ENCODE peak calls at places on chromosomes 11 and 22, in ten cellular contexts. One of them, this sample, is unnamed.

GRCh38 chr11:115944596-115944995 is 440.4 kb upstream of the CADM1 start:
- DNase-seq in mesendoderm: no peak
- DNase-seq in adipocyte: no peak
- DNase-seq in pancreas: no peak
- DNase-seq in transverse colon: no peak
- DNase-seq in HepG2: no peak
- DNase-seq in Peyer's patch: no peak
- DNase-seq in ascending aorta: no peak
- DNase-seq in spleen: no peak
- DNase-seq in sigmoid colon: no peak
- DNase-seq in this sample: no peak

GRCh38 chr22:21947040-21948014 is 5.3 kb downstream of the PPM1F start:
- DNase-seq in mesendoderm: peak; percentile 83
- DNase-seq in adipocyte: peak; percentile 71
- DNase-seq in pancreas: no peak
- DNase-seq in transverse colon: no peak
- DNase-seq in HepG2: peak; percentile 27
- DNase-seq in Peyer's patch: no peak
- DNase-seq in ascending aorta: no peak
- DNase-seq in spleen: peak; percentile 64
- DNase-seq in sigmoid colon: no peak
- DNase-seq in this sample: no peak

GRCh38 chr11:108565653-108566052 is 27.9 kb downstream of the EXPH5 start:
- DNase-seq in mesendoderm: no peak
- DNase-seq in adipocyte: no peak
- DNase-seq in pancreas: peak; percentile 15
- DNase-seq in transverse colon: no peak
- DNase-seq in HepG2: no peak
- DNase-seq in Peyer's patch: no peak
- DNase-seq in ascending aorta: no peak
- DNase-seq in spleen: no peak
- DNase-seq in sigmoid colon: no peak
- DNase-seq in this sample: no peak

GRCh38 chr11:45024357-45024756 is 73.7 kb upstream of the TP53I11 start:
- DNase-seq in mesendoderm: no peak
- DNase-seq in adipocyte: no peak
- DNase-seq in pancreas: no peak
- DNase-seq in transverse colon: no peak
- DNase-seq in HepG2: no peak
- DNase-seq in Peyer's patch: no peak
- DNase-seq in ascending aorta: no peak
- DNase-seq in spleen: no peak
- DNase-seq in sigmoid colon: no peak
- DNase-seq in this sample: no peak

GRCh38 chr11:1728931-1729691 is 21.3 kb downstream of the IFITM10 start:
- DNase-seq in mesendoderm: no peak
- DNase-seq in adipocyte: no peak
- DNase-seq in pancreas: no peak
- DNase-seq in transverse colon: no peak
- DNase-seq in HepG2: no peak
- DNase-seq in Peyer's patch: peak; percentile 73
- DNase-seq in ascending aorta: no peak
- DNase-seq in spleen: no peak
- DNase-seq in sigmoid colon: no peak
- DNase-seq in this sample: no peak

GRCh38 chr11:128523616-128524015 is 63.7 kb downstream of the ETS1 start:
- DNase-seq in mesendoderm: no peak
- DNase-seq in adipocyte: peak; percentile 65
- DNase-seq in pancreas: peak; percentile 35
- DNase-seq in transverse colon: no peak
- DNase-seq in HepG2: no peak
- DNase-seq in Peyer's patch: no peak
- DNase-seq in ascending aorta: no peak
- DNase-seq in spleen: no peak
- DNase-seq in sigmoid colon: no peak
- DNase-seq in this sample: no peak

GRCh38 chr11:43987384-43988039 is 45.1 kb downstream of the C11orf96 start:
- DNase-seq in mesendoderm: peak; percentile 20
- DNase-seq in adipocyte: peak; percentile 18
- DNase-seq in pancreas: peak; percentile 51
- DNase-seq in transverse colon: peak; percentile 72
- DNase-seq in HepG2: no peak
- DNase-seq in Peyer's patch: peak; percentile 38
- DNase-seq in ascending aorta: peak; percentile 54
- DNase-seq in spleen: no peak
- DNase-seq in sigmoid colon: peak; percentile 96
- DNase-seq in this sample: peak; percentile 82

GRCh38 chr22:35894937-35895708 is 133.5 kb downstream of the RBFOX2 start:
- DNase-seq in mesendoderm: no peak
- DNase-seq in adipocyte: peak; percentile 92
- DNase-seq in pancreas: no peak
- DNase-seq in transverse colon: peak; percentile 12
- DNase-seq in HepG2: no peak
- DNase-seq in Peyer's patch: no peak
- DNase-seq in ascending aorta: no peak
- DNase-seq in spleen: no peak
- DNase-seq in sigmoid colon: peak; percentile 85
- DNase-seq in this sample: peak; percentile 46

GRCh38 chr11:95231881-95232605 is 1.0 kb upstream of the SESN3 start:
- DNase-seq in mesendoderm: peak; percentile 70
- DNase-seq in adipocyte: peak; percentile 83
- DNase-seq in pancreas: peak; percentile 68
- DNase-seq in transverse colon: peak; percentile 66
- DNase-seq in HepG2: no peak
- DNase-seq in Peyer's patch: peak; percentile 87
- DNase-seq in ascending aorta: peak; percentile 35
- DNase-seq in spleen: peak; percentile 95
- DNase-seq in sigmoid colon: peak; percentile 86
- DNase-seq in this sample: peak; percentile 52

GRCh38 chr11:106234794-106235193 is 157.3 kb downstream of the AASDHPPT start:
- DNase-seq in mesendoderm: no peak
- DNase-seq in adipocyte: no peak
- DNase-seq in pancreas: no peak
- DNase-seq in transverse colon: no peak
- DNase-seq in HepG2: no peak
- DNase-seq in Peyer's patch: no peak
- DNase-seq in ascending aorta: no peak
- DNase-seq in spleen: no peak
- DNase-seq in sigmoid colon: no peak
- DNase-seq in this sample: no peak

GRCh38 chr11:33842236-33842915 is 49.5 kb downstream of the LMO2 start:
- DNase-seq in mesendoderm: no peak
- DNase-seq in adipocyte: no peak
- DNase-seq in pancreas: no peak
- DNase-seq in transverse colon: no peak
- DNase-seq in HepG2: no peak
- DNase-seq in Peyer's patch: no peak
- DNase-seq in ascending aorta: no peak
- DNase-seq in spleen: no peak
- DNase-seq in sigmoid colon: no peak
- DNase-seq in this sample: no peak

GRCh38 chr11:61370349-61371005 is 8.3 kb downstream of the TMEM138 start:
- DNase-seq in mesendoderm: no peak
- DNase-seq in adipocyte: no peak
- DNase-seq in pancreas: no peak
- DNase-seq in transverse colon: no peak
- DNase-seq in HepG2: no peak
- DNase-seq in Peyer's patch: no peak
- DNase-seq in ascending aorta: no peak
- DNase-seq in spleen: no peak
- DNase-seq in sigmoid colon: no peak
- DNase-seq in this sample: no peak

GRCh38 chr11:75031771-75032549 is 43.2 kb downstream of the NEU3 start:
- DNase-seq in mesendoderm: peak; percentile 88
- DNase-seq in adipocyte: peak; percentile 75
- DNase-seq in pancreas: peak; percentile 55
- DNase-seq in transverse colon: peak; percentile 80
- DNase-seq in HepG2: peak; percentile 65
- DNase-seq in Peyer's patch: peak; percentile 65
- DNase-seq in ascending aorta: no peak
- DNase-seq in spleen: peak; percentile 85
- DNase-seq in sigmoid colon: peak; percentile 72
- DNase-seq in this sample: peak; percentile 55

GRCh38 chr11:119759747-119760412 is 30.9 kb upstream of the NECTIN1 start:
- DNase-seq in mesendoderm: no peak
- DNase-seq in adipocyte: no peak
- DNase-seq in pancreas: no peak
- DNase-seq in transverse colon: no peak
- DNase-seq in HepG2: no peak
- DNase-seq in Peyer's patch: no peak
- DNase-seq in ascending aorta: no peak
- DNase-seq in spleen: peak; percentile 35
- DNase-seq in sigmoid colon: no peak
- DNase-seq in this sample: no peak

GRCh38 chr22:35023692-35024363 is 42.1 kb upstream of the ISX start:
- DNase-seq in mesendoderm: peak; percentile 85
- DNase-seq in adipocyte: peak; percentile 76
- DNase-seq in pancreas: peak; percentile 26
- DNase-seq in transverse colon: peak; percentile 78
- DNase-seq in HepG2: no peak
- DNase-seq in Peyer's patch: peak; percentile 25
- DNase-seq in ascending aorta: no peak
- DNase-seq in spleen: peak; percentile 87
- DNase-seq in sigmoid colon: no peak
- DNase-seq in this sample: peak; percentile 61

GRCh38 chr11:61756452-61757212 is 4.2 kb downstream of the MYRF start:
- DNase-seq in mesendoderm: peak; percentile 49
- DNase-seq in adipocyte: no peak
- DNase-seq in pancreas: peak; percentile 93
- DNase-seq in transverse colon: peak; percentile 77
- DNase-seq in HepG2: peak; percentile 94
- DNase-seq in Peyer's patch: no peak
- DNase-seq in ascending aorta: no peak
- DNase-seq in spleen: no peak
- DNase-seq in sigmoid colon: no peak
- DNase-seq in this sample: no peak

GRCh38 chr11:66336234-66337102 is at the start of gene RIN1:
- DNase-seq in mesendoderm: peak; percentile 94
- DNase-seq in adipocyte: peak; percentile 90
- DNase-seq in pancreas: peak; percentile 54
- DNase-seq in transverse colon: peak; percentile 71
- DNase-seq in HepG2: peak; percentile 89
- DNase-seq in Peyer's patch: peak; percentile 44
- DNase-seq in ascending aorta: no peak
- DNase-seq in spleen: peak; percentile 87
- DNase-seq in sigmoid colon: peak; percentile 83
- DNase-seq in this sample: no peak

GRCh38 chr11:112596324-112596723 is 335.7 kb upstream of the PLET1 start:
- DNase-seq in mesendoderm: no peak
- DNase-seq in adipocyte: no peak
- DNase-seq in pancreas: no peak
- DNase-seq in transverse colon: no peak
- DNase-seq in HepG2: no peak
- DNase-seq in Peyer's patch: no peak
- DNase-seq in ascending aorta: no peak
- DNase-seq in spleen: no peak
- DNase-seq in sigmoid colon: no peak
- DNase-seq in this sample: no peak

DNA sequence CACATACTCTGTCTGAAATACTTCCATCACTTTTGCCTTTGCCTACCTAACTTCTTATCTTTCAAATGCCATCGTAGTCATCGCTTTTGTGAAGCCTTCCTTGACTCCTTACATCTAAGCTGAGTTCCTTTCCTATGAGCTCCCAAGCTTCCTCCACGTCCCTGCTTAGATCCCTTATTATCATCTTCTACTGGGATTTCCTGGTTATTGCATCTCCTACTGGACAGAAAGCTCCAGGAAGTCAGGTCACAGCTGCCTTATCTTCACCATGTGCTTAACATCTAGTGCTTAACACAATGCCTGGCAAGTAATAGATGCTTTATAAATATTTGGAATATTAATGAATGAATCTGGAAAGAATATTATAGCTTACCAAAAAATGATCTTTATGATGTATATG is 5.9 kb downstream of the YPEL4 start:
- DNase-seq in mesendoderm: peak; percentile 53
- DNase-seq in adipocyte: no peak
- DNase-seq in pancreas: no peak
- DNase-seq in transverse colon: no peak
- DNase-seq in HepG2: no peak
- DNase-seq in Peyer's patch: no peak
- DNase-seq in ascending aorta: no peak
- DNase-seq in spleen: no peak
- DNase-seq in sigmoid colon: no peak
- DNase-seq in this sample: no peak
- H3K4me1 ChIP-seq in mesendoderm: peaks cover 30% of the 10 kb centered on the region
- H3K4me1 ChIP-seq in adipocyte: peaks cover 69% of the 10 kb centered on the region
- H3K4me1 ChIP-seq in pancreas: peaks cover 4% of the 10 kb centered on the region
- H3K4me1 ChIP-seq in transverse colon: peaks cover 18% of the 10 kb centered on the region
- H3K4me1 ChIP-seq in HepG2: peaks cover 46% of the 10 kb centered on the region
- H3K4me1 ChIP-seq in Peyer's patch: peaks cover 10% of the 10 kb centered on the region
- H3K4me1 ChIP-seq in ascending aorta: peaks cover 6% of the 10 kb centered on the region
- H3K4me1 ChIP-seq in spleen: peaks cover 16% of the 10 kb centered on the region
- H3K4me1 ChIP-seq in sigmoid colon: peaks cover 67% of the 10 kb centered on the region
- H3K4me1 ChIP-seq in this sample: peaks cover 40% of the 10 kb centered on the region

DNA sequence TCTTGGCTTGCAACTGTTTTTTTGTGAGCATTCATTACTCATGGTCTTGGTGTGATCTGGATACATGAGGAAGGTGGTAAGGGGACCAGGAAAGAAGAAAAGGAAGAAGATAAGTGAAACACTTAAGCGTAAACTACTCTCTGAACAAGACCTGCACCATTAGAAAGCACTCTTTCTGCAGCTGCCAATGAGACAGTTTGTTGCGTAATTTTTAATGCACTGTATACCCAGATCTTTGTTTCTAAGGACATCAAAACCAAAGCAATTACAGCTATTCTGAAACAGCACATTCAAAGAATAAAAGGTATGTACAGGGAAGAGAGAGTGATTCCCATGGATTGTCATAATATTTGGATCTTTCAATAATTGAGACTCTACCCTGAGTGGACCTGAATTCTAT is 147.4 kb downstream of the BLID start:
- DNase-seq in mesendoderm: no peak
- DNase-seq in adipocyte: peak; percentile 42
- DNase-seq in pancreas: no peak
- DNase-seq in transverse colon: no peak
- DNase-seq in HepG2: no peak
- DNase-seq in Peyer's patch: no peak
- DNase-seq in ascending aorta: no peak
- DNase-seq in spleen: no peak
- DNase-seq in sigmoid colon: no peak
- DNase-seq in this sample: no peak
- H3K4me1 ChIP-seq in mesendoderm: no peaks in the 10 kb centered on the region
- H3K4me1 ChIP-seq in adipocyte: peaks cover 8% of the 10 kb centered on the region
- H3K4me1 ChIP-seq in pancreas: no peaks in the 10 kb centered on the region
- H3K4me1 ChIP-seq in transverse colon: no peaks in the 10 kb centered on the region
- H3K4me1 ChIP-seq in HepG2: no peaks in the 10 kb centered on the region
- H3K4me1 ChIP-seq in Peyer's patch: no peaks in the 10 kb centered on the region
- H3K4me1 ChIP-seq in ascending aorta: no peaks in the 10 kb centered on the region
- H3K4me1 ChIP-seq in spleen: no peaks in the 10 kb centered on the region
- H3K4me1 ChIP-seq in sigmoid colon: peaks cover 11% of the 10 kb centered on the region
- H3K4me1 ChIP-seq in this sample: no peaks in the 10 kb centered on the region

GRCh38 chr22:50473088-50473487 is 1.7 kb downstream of the SBF1 start:
- DNase-seq in mesendoderm: peak; percentile 51
- DNase-seq in adipocyte: no peak
- DNase-seq in pancreas: no peak
- DNase-seq in transverse colon: peak; percentile 41
- DNase-seq in HepG2: peak; percentile 35
- DNase-seq in Peyer's patch: peak; percentile 59
- DNase-seq in ascending aorta: no peak
- DNase-seq in spleen: peak; percentile 79
- DNase-seq in sigmoid colon: no peak
- DNase-seq in this sample: no peak
- H3K4me1 ChIP-seq in mesendoderm: peaks cover 15% of the 10 kb centered on the region
- H3K4me1 ChIP-seq in adipocyte: peaks cover 25% of the 10 kb centered on the region
- H3K4me1 ChIP-seq in pancreas: peaks cover 33% of the 10 kb centered on the region
- H3K4me1 ChIP-seq in transverse colon: peaks cover 55% of the 10 kb centered on the region
- H3K4me1 ChIP-seq in HepG2: peaks cover 59% of the 10 kb centered on the region
- H3K4me1 ChIP-seq in Peyer's patch: peaks cover 63% of the 10 kb centered on the region
- H3K4me1 ChIP-seq in ascending aorta: peaks cover 25% of the 10 kb centered on the region
- H3K4me1 ChIP-seq in spleen: peaks cover 52% of the 10 kb centered on the region
- H3K4me1 ChIP-seq in sigmoid colon: peaks cover 60% of the 10 kb centered on the region
- H3K4me1 ChIP-seq in this sample: peaks cover 56% of the 10 kb centered on the region

GRCh38 chr11:118530180-118530682 is 761 bp upstream of the TMEM25 start:
- DNase-seq in mesendoderm: no peak
- DNase-seq in adipocyte: no peak
- DNase-seq in pancreas: peak; percentile 21
- DNase-seq in transverse colon: peak; percentile 60
- DNase-seq in HepG2: no peak
- DNase-seq in Peyer's patch: no peak
- DNase-seq in ascending aorta: no peak
- DNase-seq in spleen: no peak
- DNase-seq in sigmoid colon: no peak
- DNase-seq in this sample: no peak
- H3K4me1 ChIP-seq in mesendoderm: no peaks in the 10 kb centered on the region
- H3K4me1 ChIP-seq in adipocyte: peaks cover 18% of the 10 kb centered on the region
- H3K4me1 ChIP-seq in pancreas: peaks cover 6% of the 10 kb centered on the region
- H3K4me1 ChIP-seq in transverse colon: peaks cover 30% of the 10 kb centered on the region
- H3K4me1 ChIP-seq in HepG2: peaks cover 66% of the 10 kb centered on the region
- H3K4me1 ChIP-seq in Peyer's patch: peaks cover 5% of the 10 kb centered on the region
- H3K4me1 ChIP-seq in ascending aorta: no peaks in the 10 kb centered on the region
- H3K4me1 ChIP-seq in spleen: peaks cover 14% of the 10 kb centered on the region
- H3K4me1 ChIP-seq in sigmoid colon: peaks cover 22% of the 10 kb centered on the region
- H3K4me1 ChIP-seq in this sample: no peaks in the 10 kb centered on the region

This sample was measured in tibial nerve.